ENCODE peak calls at places on chromosome X, in six cellular contexts. C, M, N, O, K and P are unnamed samples.

GRCh38 chrX:104195489-104196084 is 29.3 kb downstream of the FAM199X start:
- DNase-seq in O (no peak), K (no peak), M (peak; percentile 22), N (no peak), C (no peak), P (no peak)

GRCh38 chrX:153646620-153647373 is at the start of gene DUSP9:
- DNase-seq in M (no peak), N (no peak), O (peak; percentile 32), K (peak; percentile 54), C (no peak), P (no peak)

GRCh38 chrX:125131146-125131545 is 188.5 kb upstream of the TEX13C start:
- DNase-seq in M (peak; percentile 0), N (no peak), O (no peak), K (no peak), C (no peak), P (no peak)

GRCh38 chrX:45172890-45173289 is 27.8 kb downstream of the DIPK2B start:
- DNase-seq in C (no peak), M (peak; percentile 88), K (no peak), N (peak; percentile 8), O (no peak), P (peak; percentile 61)

GRCh38 chrX:70421618-70422017 is 1.5 kb upstream of the GDPD2 start:
- DNase-seq in K (no peak), N (no peak), O (no peak), C (no peak), M (no peak), P (no peak)

GRCh38 chrX:106898462-106898861 is 4.7 kb downstream of the RIPPLY1 start:
- DNase-seq in C (no peak), M (peak; percentile 47), K (peak; percentile 37), N (no peak), O (no peak), P (no peak)

GRCh38 chrX:136752796-136753195 is 27.9 kb downstream of the ARHGEF6 start:
- DNase-seq in K (no peak), M (no peak), C (no peak), O (no peak), N (no peak), P (no peak)

GRCh38 chrX:2261838-2262678 is 238.7 kb downstream of the DHRSX start:
- DNase-seq in C (peak; percentile 28), K (no peak), O (no peak), M (no peak), N (no peak), P (no peak)

GRCh38 chrX:69127466-69127865 is 37.8 kb downstream of the PJA1 start:
- DNase-seq in C (no peak), N (no peak), K (no peak), O (no peak), M (no peak), P (no peak)

GRCh38 chrX:12949205-12949926 is 25.5 kb upstream of the TMSB4X start:
- DNase-seq in M (no peak), O (no peak), N (no peak), K (no peak), C (no peak), P (no peak)

GRCh38 chrX:136034622-136035021 is 49.4 kb downstream of the SLC9A6 start:
- DNase-seq in K (no peak), C (no peak), N (no peak), M (no peak), O (no peak), P (no peak)

GRCh38 chrX:104445591-104445990 is 120.4 kb upstream of the IL1RAPL2 start:
- DNase-seq in M (no peak), K (no peak), O (no peak), C (no peak), N (no peak), P (no peak)

GRCh38 chrX:68928401-68928800 is 99.6 kb downstream of the EFNB1 start:
- DNase-seq in N (no peak), O (no peak), C (no peak), M (no peak), K (no peak), P (no peak)

GRCh38 chrX:15724911-15725310 is 13.2 kb upstream of the CA5B start:
- DNase-seq in N (no peak), K (no peak), C (no peak), M (no peak), O (no peak), P (no peak)

GRCh38 chrX:30821116-30821515 is 67.9 kb downstream of the TAB3 start:
- DNase-seq in K (no peak), O (no peak), M (no peak), N (no peak), C (no peak), P (no peak)

DNA sequence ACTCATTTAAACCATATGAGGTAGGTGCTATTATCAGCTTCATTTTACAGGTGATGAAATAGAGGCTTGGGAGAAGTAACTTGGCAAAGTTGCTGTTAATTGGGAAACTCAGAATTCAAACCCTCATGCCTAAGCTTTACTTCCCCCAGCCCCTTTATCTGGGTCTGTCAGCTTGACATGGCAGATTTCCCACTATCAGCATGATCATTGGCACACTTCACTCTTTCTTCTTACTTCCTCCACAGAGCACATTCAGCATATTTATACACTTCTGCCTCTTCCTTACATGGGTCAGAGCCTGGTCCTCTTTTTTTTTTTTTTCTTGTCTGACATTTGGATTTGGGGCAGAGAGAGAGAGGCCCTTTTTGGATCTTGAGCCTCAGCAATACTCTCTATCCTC is 56.5 kb upstream of the ARX start:
- DNase-seq in N (no peak), C (no peak), K (no peak), M (no peak), O (no peak), P (no peak)
- H3K27ac ChIP-seq in N (no peak overlapping the region), C (no peak overlapping the region), K (no peak overlapping the region), M (no peak overlapping the region), O (no peak overlapping the region), P (no peak overlapping the region)

DNA sequence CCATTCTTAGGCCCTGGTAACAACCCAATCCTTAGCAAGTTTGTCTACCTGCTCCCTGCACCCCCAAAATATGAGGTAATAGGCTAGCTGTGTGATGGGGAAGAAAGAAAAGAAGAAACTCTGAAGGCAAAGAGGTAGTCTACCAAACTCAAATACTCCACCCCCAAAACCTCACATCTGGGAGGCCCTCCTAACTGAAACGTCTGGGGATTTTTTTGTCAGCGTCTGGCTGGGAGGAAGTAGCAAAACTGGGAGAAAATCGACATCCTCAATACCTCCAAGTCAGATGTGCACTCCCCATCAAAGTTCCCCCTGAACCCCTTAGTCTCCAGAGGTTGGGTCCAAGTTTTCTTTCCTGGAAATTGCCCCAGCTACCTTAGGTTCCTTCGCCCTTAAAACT is 1.0 kb downstream of the LAMP2 start:
- DNase-seq in M (peak; percentile 19), K (no peak), C (no peak), O (no peak), N (no peak), P (no peak)
- H3K27ac ChIP-seq in M (peak overlapping the region; percentile 83), K (peak overlapping the region; percentile 95), C (peak overlapping the region; percentile 94), O (peak overlapping the region; percentile 79), N (peak overlapping the region; percentile 93), P (peak overlapping the region; percentile 81)

DNA sequence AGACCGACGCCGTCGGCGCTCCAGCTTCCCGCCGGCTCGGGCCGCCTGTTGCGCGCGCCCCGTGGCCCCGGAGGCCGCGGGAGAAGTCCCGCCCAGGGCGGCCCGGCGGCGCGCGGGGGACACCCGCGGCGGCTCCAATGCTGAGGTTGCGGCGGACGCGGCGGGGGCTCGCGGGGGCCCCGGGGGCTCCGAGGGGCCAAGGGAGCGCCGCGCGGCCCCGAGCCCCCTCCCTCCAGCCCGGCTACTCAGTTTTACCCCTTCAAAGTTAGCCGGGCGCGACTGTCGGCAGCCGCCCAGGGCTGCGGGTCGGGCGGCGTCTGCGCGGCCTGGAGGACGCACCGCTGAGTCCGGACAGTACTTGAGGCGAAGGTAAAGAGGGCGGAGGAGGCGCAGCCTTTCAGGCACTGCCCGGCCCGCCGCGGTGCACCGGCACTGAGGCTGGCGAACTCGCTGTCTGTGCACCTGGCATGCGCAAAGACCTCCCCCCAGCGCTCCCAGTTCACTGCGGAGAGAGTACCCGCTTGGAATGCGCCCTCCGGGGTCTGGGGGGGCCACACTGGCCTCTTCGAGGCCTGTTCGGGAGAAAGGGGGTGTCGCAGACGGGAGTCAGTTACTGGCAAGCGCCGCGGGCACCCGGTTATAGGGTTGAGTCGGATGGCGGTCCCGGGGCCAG is 1.3 kb downstream of the PCDH19 start:
- DNase-seq in M (no peak), O (no peak), K (no peak), C (no peak), N (no peak), P (no peak)
- H3K27ac ChIP-seq in M (no peak overlapping the region), O (no peak overlapping the region), K (no peak overlapping the region), C (no peak overlapping the region), N (no peak overlapping the region), P (no peak overlapping the region)

DNA sequence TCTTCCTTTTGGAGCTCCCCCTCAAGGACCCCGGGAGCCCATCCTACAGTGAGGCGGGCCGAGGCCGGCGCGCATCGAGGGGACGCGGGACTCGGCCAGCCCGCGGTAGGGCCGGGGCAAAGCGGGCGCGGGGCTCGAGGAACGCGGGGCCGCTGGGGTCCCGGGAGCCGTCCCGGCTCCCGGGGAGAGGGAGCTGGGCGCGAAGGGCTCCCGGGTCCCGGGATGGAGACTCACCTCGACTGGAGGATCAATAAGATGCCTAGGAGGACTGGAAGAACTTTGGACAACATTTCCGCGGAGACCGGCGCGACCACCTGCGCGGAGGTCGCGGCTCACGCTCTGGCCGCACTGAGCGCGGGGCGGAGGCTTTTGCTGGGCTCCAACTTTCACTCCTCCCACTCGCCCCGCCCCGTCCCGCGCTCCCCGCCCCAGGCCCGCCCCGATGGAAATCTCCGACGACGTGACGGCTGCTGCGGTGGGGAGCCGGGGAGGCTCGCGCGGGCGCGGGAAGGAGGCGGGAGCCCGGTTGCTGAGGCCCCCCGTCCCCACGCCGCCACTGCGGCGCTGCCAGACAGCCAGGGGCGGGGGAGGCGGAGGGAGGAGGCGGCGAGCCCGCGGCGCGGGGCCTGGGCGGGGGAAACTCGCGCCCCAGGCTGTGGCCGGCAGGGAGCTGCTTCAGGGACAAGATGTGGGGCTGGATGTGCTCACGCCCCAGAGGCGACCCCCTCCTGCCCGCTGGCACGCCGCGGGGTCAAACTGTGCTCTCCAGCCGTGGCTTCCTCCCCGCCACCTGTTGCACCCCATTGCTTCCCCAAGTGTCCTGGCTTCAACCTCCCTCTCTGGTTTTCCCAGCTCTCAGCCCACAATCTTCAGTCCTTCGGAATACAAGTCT is at the start of gene GABRE:
- DNase-seq in C (peak; percentile 59), M (no peak), K (peak; percentile 63), O (peak; percentile 64), N (no peak), P (no peak)
- H3K27ac ChIP-seq in C (peak within 1 kb of the TSS; percentile 43), M (peak within 1 kb of the TSS; percentile 14), K (peak within 1 kb of the TSS; percentile 76), O (no peak within 1 kb of the TSS), N (no peak within 1 kb of the TSS), P (peak within 1 kb of the TSS; percentile 58)

GRCh38 chrX:49309401-49309981 is 6.0 kb downstream of the GAGE10 start:
- DNase-seq in O (no peak), C (no peak), M (peak; percentile 9), K (peak; percentile 17), N (no peak), P (no peak)
- H3K27ac ChIP-seq in O (peak overlapping the region; percentile 42), C (peak overlapping the region; percentile 72), M (no peak overlapping the region), K (peak overlapping the region; percentile 61), N (peak overlapping the region; percentile 59), P (no peak overlapping the region)

DNA sequence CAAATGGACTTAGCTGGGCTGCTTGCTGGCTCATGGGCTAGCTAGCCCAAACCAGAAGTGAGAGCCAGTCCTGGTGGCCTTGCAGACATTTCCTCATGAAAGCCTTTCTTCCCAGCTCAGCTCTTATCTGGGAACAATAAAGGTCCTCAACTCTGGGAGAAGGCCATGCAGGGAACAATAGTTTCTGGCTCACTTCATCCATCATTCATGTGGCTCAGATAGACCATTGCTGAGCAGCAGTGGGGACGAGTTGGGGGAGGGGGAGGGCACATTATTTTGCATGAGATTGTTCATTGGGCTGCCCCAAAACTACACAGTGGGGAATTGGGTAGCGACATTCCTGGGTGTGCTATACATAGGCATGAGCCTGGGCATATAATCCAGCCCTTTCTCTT is 47.6 kb downstream of the NHSL2 start:
- DNase-seq in N (no peak), O (no peak), K (no peak), M (no peak), C (no peak), P (no peak)
- H3K27ac ChIP-seq in N (no peak overlapping the region), O (no peak overlapping the region), K (no peak overlapping the region), M (no peak overlapping the region), C (no peak overlapping the region), P (no peak overlapping the region)